ENCODE peak calls at places on chromosomes 2 and 18, in ten cellular contexts. One of them, this sample, is unnamed.

GRCh38 chr2:230875347-230876315 is 10.9 kb downstream of the ITM2C start:
- DNase-seq in transverse colon: no peak
- DNase-seq in spleen: peak; percentile 59
- DNase-seq in GM23248: no peak
- DNase-seq in H1: peak; percentile 33
- DNase-seq in endothelial cell of umbilical vein: no peak
- DNase-seq in neural progenitor cell: no peak
- DNase-seq in H9: no peak
- DNase-seq in fibroblast of lung: no peak
- DNase-seq in heart right ventricle: no peak
- DNase-seq in this sample: no peak

GRCh38 chr2:194867328-194867727 is 789.7 kb upstream of the SLC39A10 start:
- DNase-seq in transverse colon: no peak
- DNase-seq in spleen: no peak
- DNase-seq in GM23248: peak; percentile 25
- DNase-seq in H1: no peak
- DNase-seq in endothelial cell of umbilical vein: peak; percentile 47
- DNase-seq in neural progenitor cell: no peak
- DNase-seq in H9: no peak
- DNase-seq in fibroblast of lung: no peak
- DNase-seq in heart right ventricle: no peak
- DNase-seq in this sample: no peak

GRCh38 chr18:58865714-58866113 is 1.0 kb downstream of the ZNF532 start:
- DNase-seq in transverse colon: no peak
- DNase-seq in spleen: no peak
- DNase-seq in GM23248: peak; percentile 54
- DNase-seq in H1: no peak
- DNase-seq in endothelial cell of umbilical vein: no peak
- DNase-seq in neural progenitor cell: no peak
- DNase-seq in H9: no peak
- DNase-seq in fibroblast of lung: peak; percentile 53
- DNase-seq in heart right ventricle: no peak
- DNase-seq in this sample: no peak

GRCh38 chr2:120862254-120863172 is 126.8 kb downstream of the GLI2 start:
- DNase-seq in transverse colon: no peak
- DNase-seq in spleen: peak; percentile 67
- DNase-seq in GM23248: no peak
- DNase-seq in H1: no peak
- DNase-seq in endothelial cell of umbilical vein: no peak
- DNase-seq in neural progenitor cell: no peak
- DNase-seq in H9: no peak
- DNase-seq in fibroblast of lung: no peak
- DNase-seq in heart right ventricle: no peak
- DNase-seq in this sample: no peak

GRCh38 chr2:85589982-85590791 is 5.4 kb upstream of the RNF181 start:
- DNase-seq in transverse colon: no peak
- DNase-seq in spleen: no peak
- DNase-seq in GM23248: peak; percentile 94
- DNase-seq in H1: no peak
- DNase-seq in endothelial cell of umbilical vein: peak; percentile 84
- DNase-seq in neural progenitor cell: no peak
- DNase-seq in H9: no peak
- DNase-seq in fibroblast of lung: peak; percentile 100
- DNase-seq in heart right ventricle: peak; percentile 69
- DNase-seq in this sample: no peak

GRCh38 chr2:159600752-159601151 is 15.6 kb downstream of the BAZ2B start:
- DNase-seq in transverse colon: no peak
- DNase-seq in spleen: no peak
- DNase-seq in GM23248: peak; percentile 85
- DNase-seq in H1: no peak
- DNase-seq in endothelial cell of umbilical vein: peak; percentile 28
- DNase-seq in neural progenitor cell: no peak
- DNase-seq in H9: no peak
- DNase-seq in fibroblast of lung: peak; percentile 88
- DNase-seq in heart right ventricle: no peak
- DNase-seq in this sample: no peak

GRCh38 chr2:82636411-82637020 is 1822.6 kb downstream of the SUCLG1 start:
- DNase-seq in transverse colon: no peak
- DNase-seq in spleen: no peak
- DNase-seq in GM23248: no peak
- DNase-seq in H1: no peak
- DNase-seq in endothelial cell of umbilical vein: no peak
- DNase-seq in neural progenitor cell: no peak
- DNase-seq in H9: no peak
- DNase-seq in fibroblast of lung: no peak
- DNase-seq in heart right ventricle: no peak
- DNase-seq in this sample: no peak

GRCh38 chr2:50385361-50385760 is 646.6 kb downstream of the NRXN1 start:
- DNase-seq in transverse colon: no peak
- DNase-seq in spleen: no peak
- DNase-seq in GM23248: no peak
- DNase-seq in H1: no peak
- DNase-seq in endothelial cell of umbilical vein: no peak
- DNase-seq in neural progenitor cell: no peak
- DNase-seq in H9: no peak
- DNase-seq in fibroblast of lung: no peak
- DNase-seq in heart right ventricle: no peak
- DNase-seq in this sample: no peak

GRCh38 chr2:19648583-19648982 is 253.2 kb downstream of the TTC32 start:
- DNase-seq in transverse colon: no peak
- DNase-seq in spleen: no peak
- DNase-seq in GM23248: peak; percentile 89
- DNase-seq in H1: no peak
- DNase-seq in endothelial cell of umbilical vein: no peak
- DNase-seq in neural progenitor cell: no peak
- DNase-seq in H9: no peak
- DNase-seq in fibroblast of lung: peak; percentile 81
- DNase-seq in heart right ventricle: no peak
- DNase-seq in this sample: no peak

GRCh38 chr2:7097353-7097895 is 180.2 kb downstream of the RNF144A start:
- DNase-seq in transverse colon: peak; percentile 77
- DNase-seq in spleen: peak; percentile 95
- DNase-seq in GM23248: peak; percentile 75
- DNase-seq in H1: peak; percentile 92
- DNase-seq in endothelial cell of umbilical vein: peak; percentile 57
- DNase-seq in neural progenitor cell: peak; percentile 79
- DNase-seq in H9: peak; percentile 86
- DNase-seq in fibroblast of lung: peak; percentile 33
- DNase-seq in heart right ventricle: peak; percentile 64
- DNase-seq in this sample: peak; percentile 61

GRCh38 chr2:27242614-27242951 is 20.3 kb downstream of the SLC30A3 start:
- DNase-seq in transverse colon: no peak
- DNase-seq in spleen: no peak
- DNase-seq in GM23248: no peak
- DNase-seq in H1: no peak
- DNase-seq in endothelial cell of umbilical vein: no peak
- DNase-seq in neural progenitor cell: no peak
- DNase-seq in H9: no peak
- DNase-seq in fibroblast of lung: no peak
- DNase-seq in heart right ventricle: no peak
- DNase-seq in this sample: no peak

GRCh38 chr2:216002274-216002673 is 11.1 kb downstream of the MREG start:
- DNase-seq in transverse colon: no peak
- DNase-seq in spleen: no peak
- DNase-seq in GM23248: no peak
- DNase-seq in H1: no peak
- DNase-seq in endothelial cell of umbilical vein: no peak
- DNase-seq in neural progenitor cell: no peak
- DNase-seq in H9: no peak
- DNase-seq in fibroblast of lung: no peak
- DNase-seq in heart right ventricle: no peak
- DNase-seq in this sample: no peak

GRCh38 chr2:170723446-170723958 is 8.4 kb downstream of the SP5 start:
- DNase-seq in transverse colon: no peak
- DNase-seq in spleen: no peak
- DNase-seq in GM23248: no peak
- DNase-seq in H1: no peak
- DNase-seq in endothelial cell of umbilical vein: no peak
- DNase-seq in neural progenitor cell: peak; percentile 62
- DNase-seq in H9: peak; percentile 51
- DNase-seq in fibroblast of lung: peak; percentile 40
- DNase-seq in heart right ventricle: no peak
- DNase-seq in this sample: no peak

GRCh38 chr2:212974692-212975091 is 176.7 kb downstream of the IKZF2 start:
- DNase-seq in transverse colon: no peak
- DNase-seq in spleen: no peak
- DNase-seq in GM23248: peak; percentile 87
- DNase-seq in H1: no peak
- DNase-seq in endothelial cell of umbilical vein: no peak
- DNase-seq in neural progenitor cell: no peak
- DNase-seq in H9: no peak
- DNase-seq in fibroblast of lung: peak; percentile 75
- DNase-seq in heart right ventricle: no peak
- DNase-seq in this sample: no peak

DNA sequence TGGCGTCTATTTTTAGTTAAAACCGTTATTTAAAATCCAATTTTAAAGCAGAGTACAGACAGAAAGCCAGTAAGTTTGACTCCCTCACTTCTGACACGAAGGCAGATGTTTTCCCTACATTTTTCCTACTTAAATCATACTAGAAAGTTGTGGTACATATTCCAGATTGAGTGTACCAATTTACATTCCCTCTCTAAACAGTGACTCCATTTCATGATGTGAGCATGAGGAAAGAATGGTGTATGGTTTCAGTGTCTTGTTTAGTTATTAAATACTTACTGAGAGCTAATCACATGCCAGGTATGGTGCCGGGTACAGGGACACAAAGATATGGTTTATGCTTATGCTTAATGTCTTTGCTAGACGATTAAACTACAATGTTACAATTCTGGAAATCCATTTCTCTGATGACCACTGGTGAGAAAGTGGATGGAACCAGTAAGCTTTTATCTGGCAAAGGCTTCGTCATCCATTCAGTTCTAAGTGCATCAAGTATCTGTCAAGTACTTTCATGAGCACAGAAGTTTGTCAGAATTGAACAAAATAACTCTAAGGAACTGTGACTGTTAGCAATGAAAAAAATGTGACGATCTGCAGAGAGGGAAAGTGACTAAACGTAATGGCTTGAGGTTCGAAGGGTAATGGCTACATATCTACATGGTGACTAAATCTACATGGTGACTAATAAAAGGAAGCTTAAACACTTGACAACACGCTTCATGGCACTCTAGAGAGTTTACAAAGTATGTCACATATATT is 25.7 kb downstream of the MAP4K3 start:
- DNase-seq in transverse colon: no peak
- DNase-seq in spleen: no peak
- DNase-seq in GM23248: peak; percentile 93
- DNase-seq in H1: no peak
- DNase-seq in endothelial cell of umbilical vein: peak; percentile 71
- DNase-seq in neural progenitor cell: no peak
- DNase-seq in H9: no peak
- DNase-seq in fibroblast of lung: peak; percentile 97
- DNase-seq in heart right ventricle: no peak
- DNase-seq in this sample: no peak
- H3K4me1 ChIP-seq in transverse colon: peaks cover 78% of the 10 kb centered on the region
- H3K4me1 ChIP-seq in spleen: peaks cover 25% of the 10 kb centered on the region
- H3K4me1 ChIP-seq in GM23248: peaks cover 76% of the 10 kb centered on the region
- H3K4me1 ChIP-seq in H1: no peaks in the 10 kb centered on the region
- H3K4me1 ChIP-seq in endothelial cell of umbilical vein: peaks cover 36% of the 10 kb centered on the region
- H3K4me1 ChIP-seq in neural progenitor cell: peaks cover 21% of the 10 kb centered on the region
- H3K4me1 ChIP-seq in H9: peaks cover 14% of the 10 kb centered on the region
- H3K4me1 ChIP-seq in fibroblast of lung: peaks cover 30% of the 10 kb centered on the region
- H3K4me1 ChIP-seq in heart right ventricle: peaks cover 95% of the 10 kb centered on the region
- H3K4me1 ChIP-seq in this sample: no peaks in the 10 kb centered on the region

GRCh38 chr2:73981081-73981968 is 3.4 kb upstream of the TET3 start:
- DNase-seq in transverse colon: peak; percentile 56
- DNase-seq in spleen: peak; percentile 87
- DNase-seq in GM23248: peak; percentile 67
- DNase-seq in H1: peak; percentile 86
- DNase-seq in endothelial cell of umbilical vein: no peak
- DNase-seq in neural progenitor cell: peak; percentile 69
- DNase-seq in H9: peak; percentile 81
- DNase-seq in fibroblast of lung: no peak
- DNase-seq in heart right ventricle: no peak
- DNase-seq in this sample: no peak
- H3K4me1 ChIP-seq in transverse colon: peaks cover 62% of the 10 kb centered on the region
- H3K4me1 ChIP-seq in spleen: peaks cover 41% of the 10 kb centered on the region
- H3K4me1 ChIP-seq in GM23248: peaks cover 31% of the 10 kb centered on the region
- H3K4me1 ChIP-seq in H1: peaks cover 14% of the 10 kb centered on the region
- H3K4me1 ChIP-seq in endothelial cell of umbilical vein: peaks cover 37% of the 10 kb centered on the region
- H3K4me1 ChIP-seq in neural progenitor cell: peaks cover 24% of the 10 kb centered on the region
- H3K4me1 ChIP-seq in H9: peaks cover 7% of the 10 kb centered on the region
- H3K4me1 ChIP-seq in fibroblast of lung: peaks cover 12% of the 10 kb centered on the region
- H3K4me1 ChIP-seq in heart right ventricle: peaks cover 66% of the 10 kb centered on the region
- H3K4me1 ChIP-seq in this sample: peaks cover 14% of the 10 kb centered on the region

DNA sequence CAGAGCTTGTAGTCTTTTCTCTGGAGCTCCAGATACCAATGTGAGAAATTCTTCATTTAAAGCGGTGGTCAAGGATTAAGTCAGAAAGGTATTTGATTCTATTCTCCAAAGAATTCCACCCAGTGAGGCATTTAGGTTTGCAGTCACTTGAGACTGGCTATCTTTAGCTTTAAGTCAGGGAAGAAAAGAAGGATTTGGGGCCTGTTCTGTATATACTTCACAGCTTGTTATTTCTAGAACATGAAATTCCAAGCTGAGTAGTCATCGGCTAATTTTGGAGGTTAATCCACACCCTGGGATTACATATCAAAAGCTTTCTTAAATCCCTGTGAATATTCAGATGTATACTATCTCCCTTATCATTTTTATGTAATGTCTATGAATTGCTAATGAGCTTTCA is 39.4 kb downstream of the MYOM1 start:
- DNase-seq in transverse colon: no peak
- DNase-seq in spleen: no peak
- DNase-seq in GM23248: peak; percentile 12
- DNase-seq in H1: no peak
- DNase-seq in endothelial cell of umbilical vein: no peak
- DNase-seq in neural progenitor cell: peak; percentile 68
- DNase-seq in H9: no peak
- DNase-seq in fibroblast of lung: peak; percentile 43
- DNase-seq in heart right ventricle: no peak
- DNase-seq in this sample: peak; percentile 11
- H3K4me1 ChIP-seq in transverse colon: no peaks in the 10 kb centered on the region
- H3K4me1 ChIP-seq in spleen: no peaks in the 10 kb centered on the region
- H3K4me1 ChIP-seq in GM23248: peaks cover 8% of the 10 kb centered on the region
- H3K4me1 ChIP-seq in H1: no peaks in the 10 kb centered on the region
- H3K4me1 ChIP-seq in endothelial cell of umbilical vein: no peaks in the 10 kb centered on the region
- H3K4me1 ChIP-seq in neural progenitor cell: peaks cover 26% of the 10 kb centered on the region
- H3K4me1 ChIP-seq in H9: no peaks in the 10 kb centered on the region
- H3K4me1 ChIP-seq in fibroblast of lung: peaks cover 3% of the 10 kb centered on the region
- H3K4me1 ChIP-seq in heart right ventricle: peaks cover 40% of the 10 kb centered on the region
- H3K4me1 ChIP-seq in this sample: no peaks in the 10 kb centered on the region

DNA sequence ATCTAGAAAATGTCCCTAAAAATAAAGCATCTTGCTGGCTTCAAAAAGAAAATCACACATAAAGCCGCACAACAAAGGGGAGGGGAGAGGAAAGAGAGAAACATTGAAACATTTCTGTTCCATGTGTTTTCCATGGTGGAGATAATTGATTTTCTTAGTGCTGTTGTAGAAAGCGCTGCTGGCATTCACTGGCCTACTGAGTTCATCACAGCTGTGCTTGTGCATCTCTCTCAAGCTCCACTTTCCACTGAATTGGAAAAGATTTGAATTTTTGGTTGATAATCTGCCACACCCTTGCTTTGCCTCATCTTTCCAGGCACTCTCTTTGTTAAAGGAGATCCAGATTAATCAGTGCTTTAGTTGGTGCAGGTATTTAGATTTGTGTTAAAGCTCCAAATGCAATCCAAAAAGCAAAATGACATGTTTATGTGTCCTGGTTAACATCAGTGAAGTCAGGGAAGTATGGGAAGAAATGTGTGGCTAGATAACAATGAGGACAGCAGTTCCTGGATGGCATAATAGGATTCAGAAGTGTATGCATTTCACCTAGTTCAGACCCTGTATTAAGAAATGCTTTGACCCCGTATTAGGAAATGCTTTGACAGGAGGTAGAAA is 2.8 kb upstream of the COL3A1 start:
- DNase-seq in transverse colon: no peak
- DNase-seq in spleen: no peak
- DNase-seq in GM23248: peak; percentile 48
- DNase-seq in H1: no peak
- DNase-seq in endothelial cell of umbilical vein: no peak
- DNase-seq in neural progenitor cell: no peak
- DNase-seq in H9: no peak
- DNase-seq in fibroblast of lung: no peak
- DNase-seq in heart right ventricle: no peak
- DNase-seq in this sample: no peak
- H3K4me1 ChIP-seq in transverse colon: peaks cover 11% of the 10 kb centered on the region
- H3K4me1 ChIP-seq in spleen: no peaks in the 10 kb centered on the region
- H3K4me1 ChIP-seq in GM23248: peaks cover 48% of the 10 kb centered on the region
- H3K4me1 ChIP-seq in H1: no peaks in the 10 kb centered on the region
- H3K4me1 ChIP-seq in endothelial cell of umbilical vein: peaks cover 5% of the 10 kb centered on the region
- H3K4me1 ChIP-seq in neural progenitor cell: no peaks in the 10 kb centered on the region
- H3K4me1 ChIP-seq in H9: no peaks in the 10 kb centered on the region
- H3K4me1 ChIP-seq in fibroblast of lung: peaks cover 15% of the 10 kb centered on the region
- H3K4me1 ChIP-seq in heart right ventricle: peaks cover 11% of the 10 kb centered on the region
- H3K4me1 ChIP-seq in this sample: no peaks in the 10 kb centered on the region

This sample was measured in NT2/D1.